ENCODE peak calls at places on chromosomes 11 and 22, in nine cellular contexts. E is kidney tubule cell; L is A549; V is T-cell; Y is RCC 7860; R is RPMI8226; D is stimulated activated CD4-positive, alpha-beta T cell treated with anti-CD3 and anti-CD28 coated beads, Interleukin-2, amount 100 ng/mL, for 24 hours; Q is GM10248; G is nucleus accumbens. Z is an unnamed sample.
A peak's percentile ranks its signal among the peaks of the same experiment; 100 is the strongest.

GRCh38 chr11:533586-534196 is 1.7 kb downstream of the HRAS start:
- DNase-seq in E (no peak), L (no peak), V (no peak), Y (no peak), R (no peak), D (no peak), Q (no peak), G (no peak), Z (peak; percentile 4)

GRCh38 chr22:47120399-47120798 is 357.9 kb downstream of the TBC1D22A start:
- DNase-seq in E (no peak), L (no peak), V (no peak), Y (no peak), R (no peak), D (no peak), Q (no peak), G (no peak), Z (no peak)

GRCh38 chr11:77030834-77031414 is 3.3 kb upstream of the B3GNT6 start:
- DNase-seq in E (no peak), L (no peak), V (no peak), Y (no peak), R (no peak), D (no peak), Q (no peak), G (no peak), Z (no peak)

GRCh38 chr11:130181295-130182272 is 22.0 kb downstream of the ST14 start:
- DNase-seq in E (peak; percentile 80), L (peak; percentile 46), V (no peak), Y (peak; percentile 78), R (peak; percentile 86), D (no peak), Q (peak; percentile 51), G (no peak), Z (peak; percentile 84)

GRCh38 chr11:73866586-73866996 is 10.1 kb downstream of the COA4 start:
- DNase-seq in E (peak; percentile 92), L (peak; percentile 65), V (no peak), Y (peak; percentile 77), R (no peak), D (no peak), Q (no peak), G (no peak), Z (peak; percentile 76)

GRCh38 chr11:15119826-15120225 is 5.1 kb downstream of the INSC start:
- DNase-seq in E (peak; percentile 55), L (no peak), V (no peak), Y (peak; percentile 51), R (no peak), D (no peak), Q (no peak), G (no peak), Z (no peak)

GRCh38 chr11:64659417-64660144 is 63.4 kb downstream of the NRXN2 start:
- DNase-seq in E (peak; percentile 92), L (peak; percentile 73), V (no peak), Y (peak; percentile 94), R (no peak), D (no peak), Q (no peak), G (no peak), Z (no peak)

GRCh38 chr11:112369374-112369773 is 108.7 kb upstream of the PLET1 start:
- DNase-seq in E (no peak), L (no peak), V (no peak), Y (no peak), R (no peak), D (no peak), Q (no peak), G (no peak), Z (no peak)

GRCh38 chr11:61495801-61496601 is 12.5 kb upstream of the LRRC10B start:
- DNase-seq in E (no peak), L (no peak), V (no peak), Y (no peak), R (peak; percentile 66), D (no peak), Q (no peak), G (no peak), Z (no peak)

GRCh38 chr22:50267591-50268390 is 2.4 kb downstream of the MAPK11 start:
- DNase-seq in E (peak; percentile 58), L (peak; percentile 60), V (peak; percentile 45), Y (no peak), R (no peak), D (peak; percentile 59), Q (peak; percentile 78), G (peak; percentile 30), Z (peak; percentile 81)

GRCh38 chr11:132310390-132311375 is 940.3 kb downstream of the NTM start:
- DNase-seq in E (no peak), L (no peak), V (no peak), Y (no peak), R (no peak), D (no peak), Q (peak; percentile 41), G (no peak), Z (no peak)

GRCh38 chr11:117145393-117145761 is 1.3 kb downstream of the PAFAH1B2 start:
- DNase-seq in E (peak; percentile 58), L (peak; percentile 38), V (no peak), Y (peak; percentile 23), R (peak; percentile 42), D (no peak), Q (peak; percentile 21), G (no peak), Z (peak; percentile 19)

GRCh38 chr22:25393121-25393805 is 171.2 kb upstream of the GRK3 start:
- DNase-seq in E (no peak), L (no peak), V (no peak), Y (no peak), R (no peak), D (no peak), Q (no peak), G (no peak), Z (no peak)

GRCh38 chr11:9980931-9981330 is 313.1 kb downstream of the SBF2 start:
- DNase-seq in E (no peak), L (no peak), V (no peak), Y (no peak), R (no peak), D (no peak), Q (no peak), G (no peak), Z (no peak)

GRCh38 chr11:120343429-120343828 is 7.2 kb downstream of the ARHGEF12 start:
- DNase-seq in E (peak; percentile 23), L (no peak), V (no peak), Y (no peak), R (peak; percentile 23), D (no peak), Q (peak; percentile 65), G (peak; percentile 44), Z (no peak)

GRCh38 chr11:2974272-2974671 is 17.9 kb downstream of the NAP1L4 start:
- DNase-seq in E (no peak), L (no peak), V (no peak), Y (no peak), R (no peak), D (no peak), Q (no peak), G (no peak), Z (no peak)

GRCh38 chr11:96105197-96105895 is 181.4 kb upstream of the MTMR2 start:
- DNase-seq in E (peak; percentile 48), L (no peak), V (no peak), Y (no peak), R (no peak), D (no peak), Q (no peak), G (no peak), Z (no peak)

GRCh38 chr11:12706531-12707499 is 32.6 kb downstream of the TEAD1 start:
- DNase-seq in E (no peak), L (no peak), V (no peak), Y (no peak), R (peak; percentile 87), D (no peak), Q (no peak), G (no peak), Z (peak; percentile 32)

GRCh38 chr11:74276581-74276980 is 34.9 kb downstream of the P4HA3 start:
- DNase-seq in E (peak; percentile 48), L (no peak), V (no peak), Y (no peak), R (no peak), D (no peak), Q (no peak), G (no peak), Z (no peak)

GRCh38 chr11:41377709-41378394 is 81.6 kb downstream of the LRRC4C start:
- DNase-seq in E (peak; percentile 29), L (no peak), V (no peak), Y (no peak), R (no peak), D (no peak), Q (no peak), G (no peak), Z (peak; percentile 11)

GRCh38 chr22:17411213-17411612 is 42.0 kb downstream of the CECR2 start:
- DNase-seq in E (no peak), L (no peak), V (no peak), Y (no peak), R (no peak), D (no peak), Q (no peak), G (peak; percentile 51), Z (no peak)

GRCh38 chr11:69088676-69089146 is 40.0 kb downstream of the TPCN2 start:
- DNase-seq in E (peak; percentile 71), L (peak; percentile 83), V (peak; percentile 44), Y (peak; percentile 27), R (peak; percentile 88), D (peak; percentile 71), Q (peak; percentile 93), G (peak; percentile 13), Z (peak; percentile 89)

GRCh38 chr11:11416502-11416901 is 63.5 kb upstream of the CSNK2A3 start:
- DNase-seq in E (peak; percentile 79), L (no peak), V (no peak), Y (peak; percentile 66), R (no peak), D (no peak), Q (no peak), G (no peak), Z (no peak)

Z was measured in hepatocyte.